ENCODE peak calls at places on chromosomes 3 and 15, in six cellular contexts. E is NCI-H2081, S is 8988T, N is adrenal gland, F is mesenteric fat pad, H is RWPE1. K is an unnamed sample.

GRCh38 chr3:51680663-51681230 is 9.7 kb downstream of the TEX264 start:
- DNase-seq in F (no peak), S (no peak), N (no peak), H (no peak), E (no peak), K (no peak)

GRCh38 chr3:66418432-66419052 is 82.3 kb downstream of the LRIG1 start:
- DNase-seq in S (no peak), E (no peak), F (no peak), N (no peak), H (no peak), K (no peak)

GRCh38 chr15:74541494-74542191 is 623 bp downstream of the ARID3B start:
- DNase-seq in E (peak), F (no peak), H (no peak), N (peak), S (no peak), K (peak)

GRCh38 chr15:69668963-69669362 is 216.3 kb downstream of the RPLP1 start:
- DNase-seq in H (no peak), E (no peak), F (peak), N (no peak), S (no peak), K (no peak)

GRCh38 chr15:53759333-53759975 is at the start of gene WDR72:
- DNase-seq in S (no peak), E (no peak), H (peak), N (no peak), F (no peak), K (peak)

GRCh38 chr15:99085413-99086326 is 19.2 kb upstream of the SYNM start:
- DNase-seq in F (peak), H (no peak), E (no peak), S (no peak), N (peak), K (no peak)

GRCh38 chr3:71784201-71784913 is 591 bp downstream of the PROK2 start:
- DNase-seq in F (no peak), E (no peak), S (no peak), H (no peak), N (no peak), K (no peak)

GRCh38 chr3:71693641-71694040 is 31.6 kb downstream of the EIF4E3 start:
- DNase-seq in N (no peak), S (no peak), H (no peak), F (no peak), E (no peak), K (no peak)

GRCh38 chr3:191345334-191345733 is 15.0 kb upstream of the UTS2B start:
- DNase-seq in E (no peak), F (no peak), H (no peak), N (no peak), S (no peak), K (no peak)

GRCh38 chr3:42490243-42490642 is 12.2 kb upstream of the VIPR1 start:
- DNase-seq in E (peak), N (peak), F (peak), H (peak), S (no peak), K (no peak)

K was measured in HuH-7.5.